ENCODE peak calls at places on chromosomes 6 and 20, in eight cellular contexts. Z, W, H, M, T, C, L and F are unnamed samples.
A peak's percentile ranks its signal among the peaks of the same experiment; 100 is the strongest.

GRCh38 chr20:62040933-62041332 is 24.7 kb downstream of the TAF4 start:
- DNase-seq in H (no peak), L (no peak), T (no peak), W (no peak), C (no peak), Z (no peak), M (no peak), F (no peak)

GRCh38 chr20:51715873-51716215 is 52.3 kb downstream of the ATP9A start:
- DNase-seq in Z (no peak), W (no peak), H (no peak), C (no peak), L (no peak), T (no peak), M (no peak), F (no peak)

GRCh38 chr20:11686195-11686594 is 231.5 kb upstream of the BTBD3 start:
- DNase-seq in T (no peak), H (no peak), W (no peak), C (no peak), Z (no peak), L (no peak), M (no peak), F (no peak)

GRCh38 chr20:14235355-14235754 is 102.1 kb downstream of the FLRT3 start:
- DNase-seq in L (peak; percentile 39), W (peak; percentile 71), Z (peak; percentile 71), C (peak; percentile 9), M (no peak), H (no peak), T (no peak), F (no peak)

GRCh38 chr6:141946502-141946901 is 186.2 kb upstream of the GJE1 start:
- DNase-seq in M (no peak), Z (no peak), T (no peak), W (no peak), H (no peak), C (no peak), L (no peak), F (no peak)

GRCh38 chr6:14221564-14222297 is 104.2 kb downstream of the CD83 start:
- DNase-seq in L (no peak), W (no peak), H (no peak), C (no peak), T (no peak), M (no peak), Z (no peak), F (no peak)

GRCh38 chr6:9647043-9647520 is 767.8 kb downstream of the TFAP2A start:
- DNase-seq in L (no peak), H (no peak), Z (no peak), T (no peak), C (no peak), W (no peak), M (no peak), F (no peak)

GRCh38 chr6:22401206-22401605 is 104.4 kb upstream of the PRL start:
- DNase-seq in L (no peak), Z (no peak), C (no peak), H (no peak), W (peak; percentile 20), M (no peak), T (no peak), F (no peak)

GRCh38 chr6:67131827-67132226 is 1424.8 kb upstream of the EYS start:
- DNase-seq in M (no peak), H (no peak), T (no peak), Z (no peak), C (no peak), W (no peak), L (peak; percentile 67), F (no peak)

GRCh38 chr6:30101423-30101938 is 11.4 kb downstream of the TRIM31 start:
- DNase-seq in L (no peak), Z (no peak), M (peak; percentile 8), T (no peak), H (no peak), C (no peak), W (no peak), F (no peak)

GRCh38 chr6:30102701-30103629 is 9.9 kb downstream of the TRIM31 start:
- DNase-seq in C (peak; percentile 94), H (peak; percentile 86), T (peak; percentile 89), L (peak; percentile 91), Z (peak; percentile 85), W (peak; percentile 73), M (peak; percentile 85), F (peak; percentile 90)

GRCh38 chr6:30103630-30104179 is 9.2 kb downstream of the TRIM31 start:
- DNase-seq in M (no peak), W (no peak), Z (no peak), H (no peak), L (no peak), T (no peak), C (no peak), F (no peak)

GRCh38 chr6:30100585-30101422 is 12.1 kb downstream of the TRIM31 start:
- DNase-seq in W (peak; percentile 54), T (peak; percentile 54), H (peak; percentile 7), M (peak; percentile 90), Z (no peak), L (no peak), C (peak; percentile 80), F (peak; percentile 86)

GRCh38 chr6:30101939-30102700 is 10.8 kb downstream of the TRIM31 start:
- DNase-seq in L (peak; percentile 86), C (peak; percentile 96), H (peak; percentile 91), M (peak; percentile 93), T (peak; percentile 89), W (peak; percentile 81), Z (peak; percentile 83), F (peak; percentile 95)
- TF ChIP-seq CTCF in L (peak; percentile 8), C (peak; percentile 31), H (peak; percentile 12), M (peak; percentile 16), T (peak; percentile 6), W (peak; percentile 41), Z (peak; percentile 33), F (no peak)

DNA sequence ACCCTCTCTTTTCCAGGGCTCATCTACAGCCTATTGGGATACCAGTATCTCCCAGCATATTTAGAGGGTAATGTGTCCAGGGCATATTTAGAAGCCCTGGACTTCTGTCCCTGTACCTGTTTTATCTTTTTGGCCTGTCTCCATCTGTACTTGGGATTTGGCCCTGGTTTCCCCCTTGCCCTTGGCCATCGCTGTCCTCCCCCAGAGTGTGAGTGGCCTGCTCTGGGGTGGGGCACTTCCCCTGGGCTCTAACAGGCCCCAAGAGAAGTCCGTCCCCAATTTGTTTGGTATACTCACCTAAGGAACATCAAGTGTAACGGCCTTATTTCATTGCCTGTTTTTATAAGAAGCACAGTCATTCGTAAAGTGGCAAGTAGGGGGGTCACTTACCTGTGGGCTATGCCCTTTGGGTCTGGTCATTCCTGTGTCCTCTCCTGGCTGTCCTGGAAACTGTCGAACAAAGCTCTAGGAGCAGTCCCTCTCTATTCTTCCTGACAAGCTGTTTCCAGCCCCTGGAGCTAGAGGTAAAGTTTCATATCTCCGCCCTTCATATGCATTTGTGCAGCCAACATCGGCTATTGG is 83.6 kb downstream of the TCP11 start:
- DNase-seq in L (no peak), W (no peak), T (no peak), Z (no peak), H (no peak), M (no peak), C (no peak), F (no peak)
- TF ChIP-seq CTCF in L (no peak), W (no peak), T (no peak), Z (no peak), H (no peak), M (no peak), C (no peak), F (no peak)

GRCh38 chr20:6269163-6269873 is 146.5 kb upstream of the FERMT1 start:
- DNase-seq in L (no peak), H (peak; percentile 37), T (no peak), C (no peak), Z (no peak), M (no peak), W (no peak), F (no peak)

GRCh38 chr20:6265204-6265904 is 142.5 kb upstream of the FERMT1 start:
- DNase-seq in M (no peak), H (peak; percentile 86), Z (peak; percentile 49), C (peak; percentile 74), T (no peak), W (peak; percentile 41), L (peak; percentile 86), F (peak; percentile 6)
- TF ChIP-seq CTCF in M (peak; percentile 60), H (peak; percentile 49), Z (peak; percentile 53), C (peak; percentile 83), T (peak; percentile 36), W (peak; percentile 70), L (peak; percentile 46), F (no peak)

GRCh38 chr6:151763303-151763702 is 44.2 kb upstream of the ESR1 start:
- DNase-seq in H (no peak), C (no peak), Z (peak; percentile 67), W (peak; percentile 70), T (no peak), M (peak; percentile 35), L (peak; percentile 49), F (no peak)
- TF ChIP-seq CTCF in H (peak; percentile 47), C (peak; percentile 11), Z (peak; percentile 58), W (peak; percentile 65), T (peak; percentile 19), M (peak; percentile 64), L (peak; percentile 69), F (no peak)

DNA sequence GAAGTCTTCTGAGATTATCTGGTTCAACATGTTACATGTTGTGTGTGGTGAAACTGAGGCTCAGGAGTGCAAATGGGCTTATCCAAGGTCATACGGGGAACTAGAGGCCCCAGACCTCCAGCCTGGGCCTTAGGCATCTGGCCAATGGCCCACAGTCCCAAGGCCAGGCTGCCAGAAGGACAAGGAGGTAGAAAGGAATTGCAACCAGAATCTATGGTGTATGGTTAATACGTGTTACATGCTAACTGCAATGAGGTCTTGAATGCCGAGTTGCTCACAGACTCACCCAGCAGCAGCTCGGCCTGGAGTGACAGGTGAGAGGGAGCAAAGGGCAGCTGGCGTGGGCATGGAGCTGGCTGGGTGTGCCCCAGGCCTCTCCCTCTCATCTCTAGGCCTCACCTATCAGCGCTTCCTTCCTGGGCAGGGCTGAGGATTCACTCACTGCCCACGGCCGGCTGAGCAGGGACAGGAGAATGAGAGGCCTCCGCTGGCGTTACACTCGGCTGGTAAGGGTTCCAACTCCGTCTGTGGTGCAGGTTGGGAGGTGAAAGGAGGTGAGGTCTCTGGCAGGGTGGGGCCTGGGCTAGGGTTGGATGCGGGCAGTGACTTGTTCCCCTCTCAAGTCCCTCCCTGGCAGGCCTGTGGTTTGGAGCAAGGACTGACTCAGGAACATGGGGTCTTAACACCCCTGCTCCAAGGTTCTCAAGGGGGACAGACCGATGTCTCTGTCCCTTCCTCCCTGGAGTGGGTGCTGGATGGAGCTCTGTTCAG is at the start of gene TLDC2:
- DNase-seq in T (no peak), H (no peak), L (no peak), C (peak; percentile 78), Z (no peak), W (no peak), M (no peak), F (peak; percentile 43)
- TF ChIP-seq CTCF in T (no peak), H (no peak), L (no peak), C (no peak), Z (no peak), W (no peak), M (no peak), F (no peak)